ENCODE peak calls at places on chromosomes 11 and 22, in six cellular contexts. Z is fibroblast of the aortic adventitia; W is activated T-helper 1 cell treated with anti-CD3 and anti-CD28 coated beads, Interleukin-12 subunit alpha, Interleukin-12 subunit beta, Interleukin-2, Interleukin-4 antibody, amounts not matched to agents 30 ng/mL and 10 ng/mL and 1 ng/mL, durations not matched to agents 14 hours and 24 hours and 36 hours; N is endothelial cell of umbilical vein; Q is NCI-H1436 treated with DMSO at 0.1 percent for 48 hours; L is heart right ventricle. J is an unnamed sample.

GRCh38 chr11:43130616-43131015 is 181.2 kb upstream of the API5 start:
- DNase-seq in Z (no peak), W (no peak), N (no peak), Q (no peak), L (peak), J (no peak)

GRCh38 chr11:88310246-88310645 is 27.3 kb downstream of the CTSC start:
- DNase-seq in Z (peak), W (no peak), N (peak), Q (no peak), L (no peak), J (no peak)

GRCh38 chr22:50670914-50671538 is 1.6 kb upstream of the SHANK3 start:
- DNase-seq in Z (no peak), W (no peak), N (no peak), Q (no peak), L (no peak), J (no peak)

GRCh38 chr11:69003866-69004311 is 9.2 kb downstream of the MRGPRF start:
- DNase-seq in Z (no peak), W (no peak), N (no peak), Q (no peak), L (no peak), J (no peak)

GRCh38 chr22:25451480-25452114 is 112.9 kb upstream of the GRK3 start:
- DNase-seq in Z (peak), W (no peak), N (no peak), Q (no peak), L (no peak), J (no peak)

GRCh38 chr22:33350961-33351360 is 292.8 kb upstream of the SYN3 start:
- DNase-seq in Z (no peak), W (no peak), N (no peak), Q (no peak), L (no peak), J (no peak)

GRCh38 chr11:117238221-117238620 is 5.8 kb downstream of the RNF214 start:
- DNase-seq in Z (no peak), W (no peak), N (no peak), Q (no peak), L (no peak), J (no peak)

GRCh38 chr11:88779551-88779950 is 286.2 kb downstream of the GRM5 start:
- DNase-seq in Z (peak), W (no peak), N (no peak), Q (no peak), L (no peak), J (peak)

GRCh38 chr22:35952576-35952975 is 76.0 kb downstream of the RBFOX2 start:
- DNase-seq in Z (no peak), W (no peak), N (no peak), Q (no peak), L (no peak), J (no peak)

GRCh38 chr11:126169291-126169690 is 42.2 kb downstream of the RPUSD4 start:
- DNase-seq in Z (no peak), W (no peak), N (no peak), Q (no peak), L (no peak), J (no peak)

GRCh38 chr22:41288245-41288946 is 2.4 kb upstream of the RANGAP1 start:
- DNase-seq in Z (peak), W (no peak), N (peak), Q (no peak), L (peak), J (peak)

GRCh38 chr22:32378703-32379272 is 21.1 kb downstream of the RFPL3 start:
- DNase-seq in Z (no peak), W (no peak), N (peak), Q (no peak), L (no peak), J (peak)